ENCODE peak calls at places on chromosome 22, in seven cellular contexts. E is EL; K is effector memory CD4-positive, alpha-beta T cell; D is ureter; Q is coronary artery; A is cardiac septum; Y is activated CD4-positive, alpha-beta T cell treated with anti-CD3 and anti-CD28 coated beads, Interleukin-2, amount 50 U/mL, for 48 hours. I is an unnamed sample.

GRCh38 chr22:20787746-20788626 is 14.1 kb downstream of the SERPIND1 start:
- DNase-seq in K (no peak), A (no peak), Q (no peak), E (no peak), Y (no peak), D (no peak), I (no peak)

GRCh38 chr22:33756508-33756949 is 163.7 kb downstream of the LARGE1 start:
- DNase-seq in A (no peak), K (no peak), Y (no peak), Q (no peak), D (no peak), E (no peak), I (no peak)

GRCh38 chr22:27435839-27436581 is 365.5 kb downstream of the MN1 start:
- DNase-seq in D (no peak), E (peak), Y (no peak), A (peak), Q (no peak), K (no peak), I (no peak)

GRCh38 chr22:20018001-20018400 is 1.4 kb upstream of the ARVCF start:
- DNase-seq in D (no peak), K (no peak), Y (no peak), Q (no peak), A (no peak), E (no peak), I (no peak)

GRCh38 chr22:17796695-17797094 is 22.4 kb upstream of the BID start:
- DNase-seq in Y (no peak), E (no peak), A (no peak), K (no peak), Q (no peak), D (no peak), I (no peak)

GRCh38 chr22:29002603-29003002 is 59.0 kb downstream of the C22orf31 start:
- DNase-seq in D (no peak), Y (no peak), Q (no peak), K (no peak), A (no peak), E (no peak), I (no peak)

GRCh38 chr22:17922925-17923898 is 101.1 kb downstream of the MICAL3 start:
- DNase-seq in E (peak), Y (no peak), D (no peak), A (peak), K (no peak), Q (no peak), I (no peak)

GRCh38 chr22:47332246-47332980 is 570.0 kb downstream of the TBC1D22A start:
- DNase-seq in A (no peak), Q (no peak), Y (no peak), K (no peak), D (no peak), E (no peak), I (no peak)

GRCh38 chr22:37279469-37279868 is 2.8 kb upstream of the CYTH4 start:
- DNase-seq in Q (no peak), D (no peak), A (no peak), K (no peak), E (no peak), Y (no peak), I (no peak)

GRCh38 chr22:50469377-50470305 is 5.2 kb downstream of the SBF1 start:
- DNase-seq in E (peak), A (no peak), Y (peak), Q (no peak), D (peak), K (peak), I (peak)

GRCh38 chr22:50473855-50474671 is 772 bp downstream of the SBF1 start:
- DNase-seq in E (peak), K (no peak), A (no peak), D (no peak), Y (peak), Q (no peak), I (no peak)

GRCh38 chr22:42603427-42603826 is 11.3 kb downstream of the POLDIP3 start:
- DNase-seq in D (no peak), K (no peak), Y (no peak), E (no peak), Q (no peak), A (no peak), I (no peak)

GRCh38 chr22:35258144-35258988 is 1.1 kb downstream of the HMGXB4 start:
- DNase-seq in A (no peak), Y (no peak), D (no peak), E (peak), K (no peak), Q (no peak), I (no peak)

GRCh38 chr22:50423956-50424355 is 50.9 kb downstream of the SBF1 start:
- DNase-seq in A (no peak), K (no peak), Q (no peak), D (no peak), Y (no peak), E (no peak), I (no peak)

GRCh38 chr22:36323182-36323854 is 64.4 kb downstream of the MYH9 start:
- DNase-seq in Q (peak), K (no peak), D (peak), Y (no peak), A (peak), E (no peak), I (no peak)

GRCh38 chr22:17172172-17172833 is 13.2 kb upstream of the HDHD5 start:
- DNase-seq in Y (peak), D (no peak), A (no peak), E (no peak), Q (no peak), K (no peak), I (no peak)

GRCh38 chr22:23563111-23563510 is 17.0 kb downstream of the IGLL1 start:
- DNase-seq in E (no peak), A (no peak), D (no peak), K (no peak), Q (no peak), Y (no peak), I (no peak)

GRCh38 chr22:32378703-32379272 is 21.1 kb downstream of the RFPL3 start:
- DNase-seq in K (no peak), A (no peak), E (peak), D (no peak), Y (peak), Q (no peak), I (no peak)

GRCh38 chr22:30314918-30315317 is 11.8 kb downstream of the TBC1D10A start:
- DNase-seq in D (no peak), A (no peak), Y (peak), K (peak), Q (no peak), E (peak), I (peak)

GRCh38 chr22:17237031-17237668 is 17.9 kb upstream of the ADA2 start:
- DNase-seq in K (no peak), E (no peak), D (no peak), Q (no peak), A (no peak), Y (no peak), I (no peak)

GRCh38 chr22:30882974-30883533 is 85.5 kb downstream of the MORC2 start:
- DNase-seq in Q (no peak), Y (no peak), E (no peak), K (no peak), A (no peak), D (no peak), I (no peak)

GRCh38 chr22:25762147-25762546 is 20.2 kb downstream of the MYO18B start:
- DNase-seq in Q (no peak), D (no peak), A (no peak), E (no peak), Y (no peak), K (no peak), I (no peak)

GRCh38 chr22:26017932-26018331 is 151.3 kb upstream of the SEZ6L start:
- DNase-seq in A (no peak), K (no peak), D (no peak), Y (no peak), Q (no peak), E (no peak), I (no peak)

GRCh38 chr22:37021041-37021440 is 1.5 kb downstream of the MPST start:
- DNase-seq in Y (no peak), E (no peak), D (no peak), Q (no peak), A (no peak), K (no peak), I (no peak)

I was measured in effector CD8-positive, alpha-beta T cell.